ENCODE peak calls at places on chromosome 13, in six cellular contexts. One of them, this sample, is unnamed.
A peak's percentile ranks its signal among the peaks of the same experiment; 100 is the strongest.

GRCh38 chr13:41019027-41019487 is at the start of gene ELF1:
- DNase-seq in astrocyte: peak; percentile 65
- DNase-seq in uterus: no peak
- DNase-seq in HFFc6: no peak
- DNase-seq in heart left ventricle: peak; percentile 32
- DNase-seq in osteocyte: no peak
- DNase-seq in this sample: peak; percentile 59

GRCh38 chr13:113557013-113557412 is 27.5 kb upstream of the TFDP1 start:
- DNase-seq in astrocyte: no peak
- DNase-seq in uterus: peak; percentile 8
- DNase-seq in HFFc6: no peak
- DNase-seq in heart left ventricle: no peak
- DNase-seq in osteocyte: peak; percentile 57
- DNase-seq in this sample: no peak

GRCh38 chr13:46383383-46383782 is 3.7 kb downstream of the RUBCNL start:
- DNase-seq in astrocyte: no peak
- DNase-seq in uterus: no peak
- DNase-seq in HFFc6: no peak
- DNase-seq in heart left ventricle: no peak
- DNase-seq in osteocyte: no peak
- DNase-seq in this sample: no peak

GRCh38 chr13:42883771-42884170 is 102.4 kb downstream of the FAM216B start:
- DNase-seq in astrocyte: peak; percentile 14
- DNase-seq in uterus: no peak
- DNase-seq in HFFc6: peak; percentile 42
- DNase-seq in heart left ventricle: peak; percentile 18
- DNase-seq in osteocyte: no peak
- DNase-seq in this sample: no peak

GRCh38 chr13:94110011-94110410 is 369.5 kb downstream of the DCT start:
- DNase-seq in astrocyte: no peak
- DNase-seq in uterus: no peak
- DNase-seq in HFFc6: peak; percentile 32
- DNase-seq in heart left ventricle: no peak
- DNase-seq in osteocyte: no peak
- DNase-seq in this sample: no peak

GRCh38 chr13:91347996-91348905 is 764 bp downstream of the MIR17HG start:
- DNase-seq in astrocyte: peak; percentile 26
- DNase-seq in uterus: peak; percentile 43
- DNase-seq in HFFc6: peak; percentile 28
- DNase-seq in heart left ventricle: peak; percentile 43
- DNase-seq in osteocyte: peak; percentile 84
- DNase-seq in this sample: peak; percentile 42

GRCh38 chr13:41610426-41610825 is 153.1 kb downstream of the RGCC start:
- DNase-seq in astrocyte: peak; percentile 93
- DNase-seq in uterus: peak; percentile 32
- DNase-seq in HFFc6: peak; percentile 69
- DNase-seq in heart left ventricle: peak; percentile 44
- DNase-seq in osteocyte: no peak
- DNase-seq in this sample: no peak

GRCh38 chr13:44876782-44877324 is 112.4 kb downstream of the NUFIP1 start:
- DNase-seq in astrocyte: no peak
- DNase-seq in uterus: no peak
- DNase-seq in HFFc6: no peak
- DNase-seq in heart left ventricle: no peak
- DNase-seq in osteocyte: no peak
- DNase-seq in this sample: no peak

GRCh38 chr13:114097893-114098688 is 34.3 kb downstream of the RASA3 start:
- DNase-seq in astrocyte: no peak
- DNase-seq in uterus: peak; percentile 14
- DNase-seq in HFFc6: no peak
- DNase-seq in heart left ventricle: no peak
- DNase-seq in osteocyte: no peak
- DNase-seq in this sample: no peak

GRCh38 chr13:104810242-104810641 is 1725.2 kb downstream of the EFNB2 start:
- DNase-seq in astrocyte: no peak
- DNase-seq in uterus: no peak
- DNase-seq in HFFc6: no peak
- DNase-seq in heart left ventricle: no peak
- DNase-seq in osteocyte: no peak
- DNase-seq in this sample: no peak

GRCh38 chr13:44815507-44816074 is 173.7 kb downstream of the NUFIP1 start:
- DNase-seq in astrocyte: peak; percentile 99
- DNase-seq in uterus: peak; percentile 54
- DNase-seq in HFFc6: peak; percentile 87
- DNase-seq in heart left ventricle: no peak
- DNase-seq in osteocyte: no peak
- DNase-seq in this sample: peak; percentile 28

GRCh38 chr13:76014618-76015315 is 378.6 kb downstream of the LMO7 start:
- DNase-seq in astrocyte: peak; percentile 63
- DNase-seq in uterus: no peak
- DNase-seq in HFFc6: no peak
- DNase-seq in heart left ventricle: peak; percentile 21
- DNase-seq in osteocyte: no peak
- DNase-seq in this sample: no peak

GRCh38 chr13:98217597-98217996 is 40.5 kb upstream of the RNF113B start:
- DNase-seq in astrocyte: no peak
- DNase-seq in uterus: no peak
- DNase-seq in HFFc6: no peak
- DNase-seq in heart left ventricle: no peak
- DNase-seq in osteocyte: no peak
- DNase-seq in this sample: no peak

GRCh38 chr13:110680852-110681251 is 25.1 kb downstream of the CARS2 start:
- DNase-seq in astrocyte: no peak
- DNase-seq in uterus: no peak
- DNase-seq in HFFc6: peak; percentile 10
- DNase-seq in heart left ventricle: no peak
- DNase-seq in osteocyte: no peak
- DNase-seq in this sample: no peak

GRCh38 chr13:106118050-106118449 is 417.4 kb downstream of the EFNB2 start:
- DNase-seq in astrocyte: peak; percentile 49
- DNase-seq in uterus: no peak
- DNase-seq in HFFc6: no peak
- DNase-seq in heart left ventricle: no peak
- DNase-seq in osteocyte: no peak
- DNase-seq in this sample: no peak

GRCh38 chr13:29948791-29949190 is 98.4 kb upstream of the UBL3 start:
- DNase-seq in astrocyte: no peak
- DNase-seq in uterus: no peak
- DNase-seq in HFFc6: no peak
- DNase-seq in heart left ventricle: no peak
- DNase-seq in osteocyte: peak; percentile 64
- DNase-seq in this sample: no peak

GRCh38 chr13:44899967-44900366 is 89.3 kb downstream of the NUFIP1 start:
- DNase-seq in astrocyte: no peak
- DNase-seq in uterus: no peak
- DNase-seq in HFFc6: no peak
- DNase-seq in heart left ventricle: no peak
- DNase-seq in osteocyte: no peak
- DNase-seq in this sample: no peak

GRCh38 chr13:44011036-44011435 is 131.3 kb downstream of the LACC1 start:
- DNase-seq in astrocyte: peak; percentile 31
- DNase-seq in uterus: no peak
- DNase-seq in HFFc6: no peak
- DNase-seq in heart left ventricle: no peak
- DNase-seq in osteocyte: no peak
- DNase-seq in this sample: no peak

GRCh38 chr13:40779049-40779448 is 8.1 kb upstream of the MRPS31 start:
- DNase-seq in astrocyte: no peak
- DNase-seq in uterus: no peak
- DNase-seq in HFFc6: no peak
- DNase-seq in heart left ventricle: no peak
- DNase-seq in osteocyte: peak; percentile 51
- DNase-seq in this sample: no peak

GRCh38 chr13:114032121-114032799 is 58.4 kb upstream of the C13orf46 start:
- DNase-seq in astrocyte: peak; percentile 67
- DNase-seq in uterus: peak; percentile 73
- DNase-seq in HFFc6: peak; percentile 48
- DNase-seq in heart left ventricle: no peak
- DNase-seq in osteocyte: no peak
- DNase-seq in this sample: peak; percentile 35

GRCh38 chr13:39415403-39415802 is 187.6 kb downstream of the LHFPL6 start:
- DNase-seq in astrocyte: no peak
- DNase-seq in uterus: peak; percentile 39
- DNase-seq in HFFc6: peak; percentile 55
- DNase-seq in heart left ventricle: peak; percentile 65
- DNase-seq in osteocyte: no peak
- DNase-seq in this sample: peak; percentile 16

GRCh38 chr13:114259974-114260373 is 21.4 kb upstream of the UPF3A start:
- DNase-seq in astrocyte: no peak
- DNase-seq in uterus: no peak
- DNase-seq in HFFc6: no peak
- DNase-seq in heart left ventricle: no peak
- DNase-seq in osteocyte: no peak
- DNase-seq in this sample: peak; percentile 41

GRCh38 chr13:77326905-77327604 is at the start of gene MYCBP2:
- DNase-seq in astrocyte: peak; percentile 99
- DNase-seq in uterus: peak; percentile 97
- DNase-seq in HFFc6: peak; percentile 97
- DNase-seq in heart left ventricle: peak; percentile 98
- DNase-seq in osteocyte: peak; percentile 99
- DNase-seq in this sample: peak; percentile 96
- TF ChIP-seq CTCF in astrocyte: no peak
- TF ChIP-seq CTCF in uterus: peak; percentile 20
- TF ChIP-seq CTCF in HFFc6: no peak
- TF ChIP-seq CTCF in heart left ventricle: no peak
- TF ChIP-seq CTCF in osteocyte: no peak
- TF ChIP-seq CTCF in this sample: no peak

GRCh38 chr13:36700170-36700569 is 26.4 kb downstream of the SERTM1 start:
- DNase-seq in astrocyte: no peak
- DNase-seq in uterus: no peak
- DNase-seq in HFFc6: no peak
- DNase-seq in heart left ventricle: no peak
- DNase-seq in osteocyte: no peak
- DNase-seq in this sample: no peak

DNA sequence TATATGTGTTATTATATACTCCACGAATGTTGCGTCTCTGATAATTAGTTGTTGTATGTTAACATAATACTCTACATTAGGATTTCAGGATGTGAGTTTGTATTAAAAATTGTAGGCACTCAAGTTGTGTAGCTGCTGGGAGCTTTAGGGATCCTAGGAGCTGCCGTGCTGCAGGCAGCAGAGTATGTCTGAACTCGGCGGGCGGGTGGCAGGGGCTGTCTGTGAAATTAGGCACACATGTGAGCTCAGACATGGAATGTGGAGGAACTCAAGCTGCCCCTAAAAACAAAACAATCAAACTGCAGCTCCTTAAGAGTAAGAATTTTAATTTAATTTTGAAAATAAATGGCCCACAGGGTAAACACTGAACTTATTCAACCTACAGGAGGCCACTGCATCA is 22.6 kb downstream of the SERTM1 start:
- DNase-seq in astrocyte: no peak
- DNase-seq in uterus: no peak
- DNase-seq in HFFc6: no peak
- DNase-seq in heart left ventricle: no peak
- DNase-seq in osteocyte: no peak
- DNase-seq in this sample: no peak
- TF ChIP-seq CTCF in astrocyte: no peak
- TF ChIP-seq CTCF in uterus: no peak
- TF ChIP-seq CTCF in HFFc6: no peak
- TF ChIP-seq CTCF in heart left ventricle: no peak
- TF ChIP-seq CTCF in osteocyte: no peak
- TF ChIP-seq CTCF in this sample: no peak

DNA sequence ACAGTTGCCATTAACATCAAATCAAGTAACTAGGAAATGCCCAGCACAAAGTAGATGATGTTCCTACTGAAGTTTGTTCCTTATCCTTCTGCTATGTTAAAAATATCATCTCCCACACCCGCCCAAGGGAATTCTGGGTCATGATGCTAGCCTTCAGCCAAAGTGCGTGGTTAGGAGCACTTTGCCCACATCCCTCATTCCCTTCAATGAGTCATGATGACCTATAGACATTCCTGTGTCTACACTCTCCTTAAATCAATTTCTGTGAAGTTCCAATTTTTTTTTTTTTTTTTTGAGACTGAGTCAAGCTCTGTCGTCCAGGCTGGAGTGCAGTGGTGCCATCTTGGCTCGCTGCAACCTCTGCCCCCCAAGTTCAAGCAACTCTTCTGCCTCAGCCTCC is 17.0 kb downstream of the RXFP2 start:
- DNase-seq in astrocyte: peak; percentile 94
- DNase-seq in uterus: peak; percentile 25
- DNase-seq in HFFc6: peak; percentile 94
- DNase-seq in heart left ventricle: no peak
- DNase-seq in osteocyte: no peak
- DNase-seq in this sample: no peak
- TF ChIP-seq CTCF in astrocyte: no peak
- TF ChIP-seq CTCF in uterus: no peak
- TF ChIP-seq CTCF in HFFc6: no peak
- TF ChIP-seq CTCF in heart left ventricle: no peak
- TF ChIP-seq CTCF in osteocyte: no peak
- TF ChIP-seq CTCF in this sample: no peak

GRCh38 chr13:48547663-48548092 is 14.8 kb upstream of the RCBTB2 start:
- DNase-seq in astrocyte: no peak
- DNase-seq in uterus: no peak
- DNase-seq in HFFc6: no peak
- DNase-seq in heart left ventricle: no peak
- DNase-seq in osteocyte: no peak
- DNase-seq in this sample: no peak

GRCh38 chr13:48539550-48539949 is 6.7 kb upstream of the RCBTB2 start:
- DNase-seq in astrocyte: no peak
- DNase-seq in uterus: no peak
- DNase-seq in HFFc6: no peak
- DNase-seq in heart left ventricle: no peak
- DNase-seq in osteocyte: no peak
- DNase-seq in this sample: no peak

GRCh38 chr13:48545608-48546007 is 12.7 kb upstream of the RCBTB2 start:
- DNase-seq in astrocyte: no peak
- DNase-seq in uterus: no peak
- DNase-seq in HFFc6: no peak
- DNase-seq in heart left ventricle: no peak
- DNase-seq in osteocyte: no peak
- DNase-seq in this sample: no peak

GRCh38 chr13:48542138-48542537 is 9.3 kb upstream of the RCBTB2 start:
- DNase-seq in astrocyte: no peak
- DNase-seq in uterus: no peak
- DNase-seq in HFFc6: no peak
- DNase-seq in heart left ventricle: no peak
- DNase-seq in osteocyte: no peak
- DNase-seq in this sample: no peak

DNA sequence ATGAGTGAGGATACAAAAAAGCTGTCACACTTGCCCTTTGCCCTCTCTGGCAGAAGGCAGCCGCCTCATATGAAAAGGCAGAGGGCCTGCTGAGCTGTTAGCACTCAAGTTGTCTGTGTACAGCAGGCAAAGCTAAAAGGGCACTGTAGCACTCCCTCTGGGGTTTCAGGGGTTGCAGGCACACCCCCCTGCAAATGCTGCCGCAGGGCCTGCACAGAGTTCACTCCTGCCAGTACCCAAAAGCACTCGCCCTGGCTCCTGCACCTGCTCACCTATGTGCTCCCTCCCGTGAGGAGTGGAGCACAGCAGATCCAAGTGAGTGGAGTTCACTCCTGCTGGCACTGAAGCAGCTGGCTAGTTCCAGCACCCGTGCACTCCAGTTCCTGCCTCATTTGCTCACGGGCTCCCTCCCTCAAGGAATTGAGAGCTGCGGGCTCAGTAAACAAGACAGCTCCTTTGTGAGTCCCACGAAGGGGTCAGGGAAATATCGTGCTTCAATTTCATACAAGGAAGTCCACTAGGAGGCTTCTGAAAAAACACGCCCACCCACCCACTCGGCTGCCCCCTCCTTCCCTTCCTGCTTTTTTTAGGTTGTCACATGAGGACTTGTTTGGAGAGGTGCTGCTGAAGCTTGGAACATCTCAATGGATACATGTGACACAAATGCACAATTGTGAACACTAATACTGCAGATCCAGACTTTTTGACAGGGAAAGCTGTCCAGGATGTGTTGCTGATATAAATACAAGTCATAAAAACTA is 9.9 kb upstream of the RCBTB2 start:
- DNase-seq in astrocyte: peak; percentile 7
- DNase-seq in uterus: peak; percentile 47
- DNase-seq in HFFc6: no peak
- DNase-seq in heart left ventricle: peak; percentile 71
- DNase-seq in osteocyte: no peak
- DNase-seq in this sample: peak; percentile 63
- TF ChIP-seq CTCF in astrocyte: no peak
- TF ChIP-seq CTCF in uterus: no peak
- TF ChIP-seq CTCF in HFFc6: no peak
- TF ChIP-seq CTCF in heart left ventricle: no peak
- TF ChIP-seq CTCF in osteocyte: peak; percentile 25
- TF ChIP-seq CTCF in this sample: no peak

This sample was measured in body of pancreas.